ENCODE peak calls at places on chromosomes 3 and 15, in eight cellular contexts. Q is astrocyte of the cerebellum; J is A673; A is MM.1S; O is CD8-positive, alpha-beta T cell; N is AG10803; S is choroid plexus epithelial cell; K is GM23338. D is an unnamed sample.

GRCh38 chr3:155416500-155417118 is 123.1 kb upstream of the STRIT1 start:
- DNase-seq in Q (no peak), J (no peak), A (no peak), O (no peak), N (peak; percentile 68), S (peak; percentile 3), K (no peak), D (no peak)

GRCh38 chr15:51365417-51365816 is 24.0 kb downstream of the GLDN start:
- DNase-seq in Q (no peak), J (no peak), A (no peak), O (no peak), N (no peak), S (no peak), K (no peak), D (no peak)

GRCh38 chr3:144107923-144108322 is 136.3 kb downstream of the DIPK2A start:
- DNase-seq in Q (no peak), J (no peak), A (no peak), O (no peak), N (no peak), S (no peak), K (no peak), D (no peak)

GRCh38 chr3:112454098-112454884 is 45.0 kb downstream of the BTLA start:
- DNase-seq in Q (no peak), J (no peak), A (no peak), O (no peak), N (no peak), S (no peak), K (no peak), D (no peak)

GRCh38 chr3:115428825-115429224 is 194.5 kb upstream of the GAP43 start:
- DNase-seq in Q (no peak), J (peak; percentile 25), A (no peak), O (no peak), N (no peak), S (peak; percentile 16), K (peak; percentile 6), D (no peak)

GRCh38 chr3:141050913-141051632 is at the start of gene SPSB4:
- DNase-seq in Q (no peak), J (peak; percentile 79), A (no peak), O (no peak), N (peak; percentile 17), S (peak; percentile 31), K (peak; percentile 92), D (no peak)

GRCh38 chr15:101528108-101528916 is 38.8 kb upstream of the PCSK6 start:
- DNase-seq in Q (no peak), J (no peak), A (no peak), O (no peak), N (peak; percentile 1), S (peak; percentile 11), K (no peak), D (no peak)

GRCh38 chr3:98730338-98730737 is 32.8 kb upstream of the ST3GAL6 start:
- DNase-seq in Q (no peak), J (no peak), A (peak; percentile 59), O (no peak), N (no peak), S (no peak), K (no peak), D (no peak)

GRCh38 chr3:127787071-127787490 is 35.2 kb downstream of the MGLL start:
- DNase-seq in Q (no peak), J (no peak), A (no peak), O (no peak), N (peak; percentile 39), S (no peak), K (no peak), D (no peak)

GRCh38 chr3:48409291-48410201 is 20.3 kb downstream of the PLXNB1 start:
- DNase-seq in Q (no peak), J (no peak), A (no peak), O (no peak), N (no peak), S (no peak), K (no peak), D (no peak)

GRCh38 chr3:185661772-185662171 is 75.7 kb downstream of the SENP2 start:
- DNase-seq in Q (no peak), J (no peak), A (no peak), O (no peak), N (no peak), S (no peak), K (no peak), D (no peak)

GRCh38 chr3:156605686-156606605 is 51.0 kb upstream of the SSR3 start:
- DNase-seq in Q (peak; percentile 72), J (peak; percentile 76), A (no peak), O (no peak), N (peak; percentile 78), S (peak; percentile 82), K (peak; percentile 84), D (peak; percentile 39)

GRCh38 chr3:102471001-102471400 is 36.2 kb downstream of the ZPLD1 start:
- DNase-seq in Q (no peak), J (peak; percentile 60), A (no peak), O (no peak), N (no peak), S (no peak), K (peak; percentile 82), D (no peak)

GRCh38 chr3:155024006-155024638 is 56.0 kb upstream of the MME start:
- DNase-seq in Q (no peak), J (no peak), A (peak; percentile 5), O (no peak), N (peak; percentile 36), S (peak; percentile 64), K (no peak), D (no peak)

GRCh38 chr3:30913176-30913575 is 18.7 kb upstream of the GADL1 start:
- DNase-seq in Q (no peak), J (no peak), A (no peak), O (no peak), N (peak; percentile 53), S (peak; percentile 39), K (no peak), D (peak; percentile 57)

GRCh38 chr15:90264649-90265048 is 823 bp upstream of the NGRN start:
- DNase-seq in Q (no peak), J (no peak), A (peak; percentile 35), O (no peak), N (no peak), S (no peak), K (no peak), D (no peak)

GRCh38 chr3:51591231-51591630 is 52.7 kb downstream of the RAD54L2 start:
- DNase-seq in Q (no peak), J (peak; percentile 35), A (no peak), O (no peak), N (peak; percentile 72), S (peak; percentile 71), K (no peak), D (no peak)

GRCh38 chr3:77247063-77247462 is 207.2 kb downstream of the ROBO2 start:
- DNase-seq in Q (no peak), J (no peak), A (no peak), O (no peak), N (no peak), S (no peak), K (no peak), D (no peak)

GRCh38 chr3:37964716-37965115 is 25.9 kb upstream of the VILL start:
- DNase-seq in Q (no peak), J (no peak), A (no peak), O (no peak), N (no peak), S (no peak), K (no peak), D (no peak)

GRCh38 chr3:26963356-26963742 is 340.8 kb downstream of the LRRC3B start:
- DNase-seq in Q (no peak), J (peak; percentile 41), A (no peak), O (no peak), N (no peak), S (no peak), K (peak; percentile 26), D (no peak)

DNA sequence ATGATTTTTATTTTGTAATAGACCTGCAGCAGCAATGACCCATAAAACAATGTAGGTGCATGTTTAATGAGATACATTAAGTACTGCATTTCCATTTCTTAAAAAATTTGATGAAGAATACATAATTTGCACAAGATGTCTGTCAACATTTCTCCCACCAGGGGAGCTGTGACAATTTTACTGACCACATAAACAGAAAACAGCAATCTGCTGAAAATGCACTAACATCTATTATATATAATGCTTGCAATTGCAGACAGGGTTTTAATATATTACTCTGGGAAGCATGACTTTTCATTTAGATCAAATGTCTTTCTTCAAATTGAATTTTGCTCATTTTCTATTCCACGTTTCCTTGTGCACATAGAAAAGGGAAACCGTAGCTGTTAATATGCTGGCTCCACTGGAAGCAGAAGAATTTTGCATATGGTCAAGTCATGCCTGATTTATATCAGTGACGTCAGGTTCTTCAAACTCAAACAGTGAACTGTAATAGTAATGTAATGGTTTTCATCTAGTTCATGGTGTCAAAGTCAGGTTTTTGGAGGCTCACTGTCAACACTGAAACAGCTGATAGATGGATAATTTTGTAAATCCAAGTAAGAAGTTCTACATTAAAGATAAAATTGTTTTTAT is 79.8 kb upstream of the IGF1R start:
- DNase-seq in Q (no peak), J (no peak), A (no peak), O (no peak), N (no peak), S (peak; percentile 29), K (no peak), D (no peak)
- TF ChIP-seq CTCF in Q (peak; percentile 22), J (peak; percentile 44), A (no peak), O (no peak), N (peak; percentile 49), S (peak; percentile 40), K (peak; percentile 61), D (peak; percentile 39)

GRCh38 chr3:184563569-184563925 is 2.0 kb downstream of the EPHB3 start:
- DNase-seq in Q (no peak), J (no peak), A (no peak), O (no peak), N (no peak), S (no peak), K (no peak), D (no peak)
- H3K4me3 ChIP-seq in Q (peak overlapping the region; percentile 49), J (peak overlapping the region; percentile 77), A (no peak overlapping the region), O (no peak overlapping the region), N (peak overlapping the region; percentile 75), S (no peak overlapping the region), K (peak overlapping the region; percentile 28), D (peak overlapping the region; percentile 84)

GRCh38 chr3:43215684-43216336 is 70.5 kb upstream of the SNRK start:
- DNase-seq in Q (no peak), J (no peak), A (no peak), O (no peak), N (no peak), S (no peak), K (no peak), D (no peak)
- TF ChIP-seq CTCF in Q (no peak), J (peak; percentile 27), A (peak; percentile 3), O (peak; percentile 23), N (no peak), S (peak; percentile 34), K (peak; percentile 41), D (no peak)

DNA sequence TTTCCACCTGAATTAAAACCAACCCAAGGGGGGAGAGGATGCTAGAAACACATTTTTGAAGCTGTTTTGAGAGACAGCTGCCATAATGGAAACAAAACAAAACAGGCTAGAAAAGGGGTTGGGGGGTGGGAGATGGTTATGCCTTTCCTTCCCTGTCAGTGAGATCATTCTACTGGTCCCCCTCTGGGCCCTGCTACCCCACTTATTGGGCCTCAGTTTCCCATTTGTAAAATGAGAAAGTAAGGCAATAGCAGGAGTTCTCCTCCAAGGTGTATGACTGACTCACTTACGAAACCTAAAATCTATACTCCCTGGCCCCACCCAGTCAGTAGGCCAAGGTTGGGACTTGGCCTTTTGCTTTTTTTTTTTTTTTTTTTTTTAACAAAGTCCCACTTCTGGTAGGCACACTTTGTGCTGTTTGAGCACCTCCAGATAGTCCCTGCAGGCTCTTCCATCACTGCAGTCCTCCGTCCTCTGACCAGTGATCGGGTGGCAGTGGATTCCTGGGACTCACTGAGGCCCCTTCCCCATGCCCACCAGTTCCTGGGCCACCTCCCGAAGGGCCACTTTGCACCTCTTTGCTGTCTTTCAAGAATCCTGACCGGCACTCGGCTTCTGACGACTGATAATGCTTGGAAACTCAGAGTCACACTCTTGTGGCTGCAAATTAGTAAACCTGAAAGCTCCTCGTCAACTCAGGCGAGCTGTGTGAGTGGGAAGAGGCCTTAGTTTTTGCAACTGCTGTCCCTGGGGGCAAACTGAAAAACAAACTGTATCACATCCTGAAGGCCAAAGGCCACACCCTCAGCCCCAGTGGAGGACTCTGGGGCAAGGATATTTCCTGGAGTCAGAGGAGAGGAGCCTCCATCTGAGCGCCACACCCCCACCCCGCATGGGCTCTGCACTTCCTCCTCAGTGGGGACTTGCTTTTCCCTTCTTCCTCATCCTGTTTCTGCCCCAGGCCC is 6.7 kb upstream of the PSTPIP1 start:
- DNase-seq in Q (no peak), J (no peak), A (no peak), O (no peak), N (no peak), S (no peak), K (no peak), D (no peak)
- H3K4me3 ChIP-seq in Q (no peak overlapping the region), J (no peak overlapping the region), A (no peak overlapping the region), O (no peak overlapping the region), N (no peak overlapping the region), S (no peak overlapping the region), K (no peak overlapping the region), D (no peak overlapping the region)

D was measured in AG09309.